ENCODE peak calls at places on chromosomes 2 and 18, in nine cellular contexts. One of them, this sample, is unnamed.

GRCh38 chr2:84958135-84959044 is 12.6 kb upstream of the KCMF1 start:
- DNase-seq in CD8-positive, alpha-beta memory T cell: no peak
- DNase-seq in heart left ventricle: no peak
- DNase-seq in tibial artery: no peak
- DNase-seq in HCT116: peak; percentile 93
- DNase-seq in ovary: no peak
- DNase-seq in neural progenitor cell: peak; percentile 97
- DNase-seq in right cardiac atrium: no peak
- DNase-seq in body of pancreas: peak; percentile 88
- DNase-seq in this sample: no peak

GRCh38 chr2:161422812-161423211 is 6.7 kb downstream of the TBR1 start:
- DNase-seq in CD8-positive, alpha-beta memory T cell: no peak
- DNase-seq in heart left ventricle: no peak
- DNase-seq in tibial artery: no peak
- DNase-seq in HCT116: no peak
- DNase-seq in ovary: no peak
- DNase-seq in neural progenitor cell: no peak
- DNase-seq in right cardiac atrium: no peak
- DNase-seq in body of pancreas: no peak
- DNase-seq in this sample: no peak

GRCh38 chr2:67500541-67500940 is 103.4 kb downstream of the ETAA1 start:
- DNase-seq in CD8-positive, alpha-beta memory T cell: no peak
- DNase-seq in heart left ventricle: no peak
- DNase-seq in tibial artery: no peak
- DNase-seq in HCT116: no peak
- DNase-seq in ovary: no peak
- DNase-seq in neural progenitor cell: no peak
- DNase-seq in right cardiac atrium: no peak
- DNase-seq in body of pancreas: no peak
- DNase-seq in this sample: no peak

GRCh38 chr2:191178806-191179514 is 28.2 kb upstream of the STAT4 start:
- DNase-seq in CD8-positive, alpha-beta memory T cell: no peak
- DNase-seq in heart left ventricle: peak; percentile 63
- DNase-seq in tibial artery: peak; percentile 82
- DNase-seq in HCT116: no peak
- DNase-seq in ovary: no peak
- DNase-seq in neural progenitor cell: no peak
- DNase-seq in right cardiac atrium: peak; percentile 60
- DNase-seq in body of pancreas: peak; percentile 37
- DNase-seq in this sample: no peak

GRCh38 chr2:69138247-69138754 is 125.3 kb downstream of the ANTXR1 start:
- DNase-seq in CD8-positive, alpha-beta memory T cell: no peak
- DNase-seq in heart left ventricle: no peak
- DNase-seq in tibial artery: no peak
- DNase-seq in HCT116: peak; percentile 15
- DNase-seq in ovary: no peak
- DNase-seq in neural progenitor cell: no peak
- DNase-seq in right cardiac atrium: no peak
- DNase-seq in body of pancreas: no peak
- DNase-seq in this sample: no peak

GRCh38 chr2:134144081-134144596 is 109.7 kb upstream of the MGAT5 start:
- DNase-seq in CD8-positive, alpha-beta memory T cell: no peak
- DNase-seq in heart left ventricle: no peak
- DNase-seq in tibial artery: no peak
- DNase-seq in HCT116: no peak
- DNase-seq in ovary: no peak
- DNase-seq in neural progenitor cell: no peak
- DNase-seq in right cardiac atrium: no peak
- DNase-seq in body of pancreas: no peak
- DNase-seq in this sample: no peak

GRCh38 chr2:45282646-45283045 is 273.4 kb upstream of the SIX2 start:
- DNase-seq in CD8-positive, alpha-beta memory T cell: no peak
- DNase-seq in heart left ventricle: no peak
- DNase-seq in tibial artery: no peak
- DNase-seq in HCT116: no peak
- DNase-seq in ovary: no peak
- DNase-seq in neural progenitor cell: no peak
- DNase-seq in right cardiac atrium: no peak
- DNase-seq in body of pancreas: no peak
- DNase-seq in this sample: no peak

GRCh38 chr2:105722726-105723297 is 21.9 kb upstream of the NCK2 start:
- DNase-seq in CD8-positive, alpha-beta memory T cell: no peak
- DNase-seq in heart left ventricle: no peak
- DNase-seq in tibial artery: no peak
- DNase-seq in HCT116: no peak
- DNase-seq in ovary: no peak
- DNase-seq in neural progenitor cell: no peak
- DNase-seq in right cardiac atrium: no peak
- DNase-seq in body of pancreas: no peak
- DNase-seq in this sample: no peak

GRCh38 chr18:13604751-13605150 is 121.6 kb downstream of the FAM210A start:
- DNase-seq in CD8-positive, alpha-beta memory T cell: no peak
- DNase-seq in heart left ventricle: no peak
- DNase-seq in tibial artery: no peak
- DNase-seq in HCT116: no peak
- DNase-seq in ovary: no peak
- DNase-seq in neural progenitor cell: no peak
- DNase-seq in right cardiac atrium: no peak
- DNase-seq in body of pancreas: no peak
- DNase-seq in this sample: no peak

GRCh38 chr2:191296083-191297006 is 51.1 kb downstream of the MYO1B start:
- DNase-seq in CD8-positive, alpha-beta memory T cell: no peak
- DNase-seq in heart left ventricle: no peak
- DNase-seq in tibial artery: no peak
- DNase-seq in HCT116: no peak
- DNase-seq in ovary: no peak
- DNase-seq in neural progenitor cell: no peak
- DNase-seq in right cardiac atrium: no peak
- DNase-seq in body of pancreas: no peak
- DNase-seq in this sample: no peak

GRCh38 chr2:209476367-209477191 is 52.7 kb downstream of the MAP2 start:
- DNase-seq in CD8-positive, alpha-beta memory T cell: no peak
- DNase-seq in heart left ventricle: no peak
- DNase-seq in tibial artery: no peak
- DNase-seq in HCT116: no peak
- DNase-seq in ovary: no peak
- DNase-seq in neural progenitor cell: no peak
- DNase-seq in right cardiac atrium: peak; percentile 22
- DNase-seq in body of pancreas: peak; percentile 80
- DNase-seq in this sample: peak; percentile 45

GRCh38 chr2:64654993-64655666 is 1.4 kb upstream of the SERTAD2 start:
- DNase-seq in CD8-positive, alpha-beta memory T cell: no peak
- DNase-seq in heart left ventricle: no peak
- DNase-seq in tibial artery: no peak
- DNase-seq in HCT116: no peak
- DNase-seq in ovary: no peak
- DNase-seq in neural progenitor cell: no peak
- DNase-seq in right cardiac atrium: no peak
- DNase-seq in body of pancreas: peak; percentile 24
- DNase-seq in this sample: no peak

GRCh38 chr2:194135463-194135862 is 1521.6 kb upstream of the SLC39A10 start:
- DNase-seq in CD8-positive, alpha-beta memory T cell: no peak
- DNase-seq in heart left ventricle: no peak
- DNase-seq in tibial artery: no peak
- DNase-seq in HCT116: no peak
- DNase-seq in ovary: no peak
- DNase-seq in neural progenitor cell: no peak
- DNase-seq in right cardiac atrium: no peak
- DNase-seq in body of pancreas: no peak
- DNase-seq in this sample: no peak

GRCh38 chr2:74576830-74577229 is 22.3 kb downstream of the DOK1 start:
- DNase-seq in CD8-positive, alpha-beta memory T cell: no peak
- DNase-seq in heart left ventricle: peak; percentile 34
- DNase-seq in tibial artery: peak; percentile 72
- DNase-seq in HCT116: no peak
- DNase-seq in ovary: no peak
- DNase-seq in neural progenitor cell: no peak
- DNase-seq in right cardiac atrium: no peak
- DNase-seq in body of pancreas: no peak
- DNase-seq in this sample: no peak

GRCh38 chr18:58541789-58542425 is 87.0 kb downstream of the ALPK2 start:
- DNase-seq in CD8-positive, alpha-beta memory T cell: peak; percentile 48
- DNase-seq in heart left ventricle: no peak
- DNase-seq in tibial artery: no peak
- DNase-seq in HCT116: peak; percentile 88
- DNase-seq in ovary: no peak
- DNase-seq in neural progenitor cell: no peak
- DNase-seq in right cardiac atrium: no peak
- DNase-seq in body of pancreas: no peak
- DNase-seq in this sample: no peak

GRCh38 chr2:32452338-32453064 is 95.7 kb downstream of the BIRC6 start:
- DNase-seq in CD8-positive, alpha-beta memory T cell: no peak
- DNase-seq in heart left ventricle: no peak
- DNase-seq in tibial artery: no peak
- DNase-seq in HCT116: no peak
- DNase-seq in ovary: no peak
- DNase-seq in neural progenitor cell: no peak
- DNase-seq in right cardiac atrium: no peak
- DNase-seq in body of pancreas: no peak
- DNase-seq in this sample: no peak

GRCh38 chr2:169345507-169346120 is 16.7 kb downstream of the LRP2 start:
- DNase-seq in CD8-positive, alpha-beta memory T cell: no peak
- DNase-seq in heart left ventricle: no peak
- DNase-seq in tibial artery: no peak
- DNase-seq in HCT116: no peak
- DNase-seq in ovary: no peak
- DNase-seq in neural progenitor cell: no peak
- DNase-seq in right cardiac atrium: no peak
- DNase-seq in body of pancreas: no peak
- DNase-seq in this sample: no peak

GRCh38 chr2:242030226-242030575 is 160.7 kb downstream of the RTP5 start:
- DNase-seq in CD8-positive, alpha-beta memory T cell: no peak
- DNase-seq in heart left ventricle: no peak
- DNase-seq in tibial artery: no peak
- DNase-seq in HCT116: no peak
- DNase-seq in ovary: no peak
- DNase-seq in neural progenitor cell: no peak
- DNase-seq in right cardiac atrium: no peak
- DNase-seq in body of pancreas: no peak
- DNase-seq in this sample: no peak

GRCh38 chr2:35591886-35592285 is 763.7 kb upstream of the CRIM1 start:
- DNase-seq in CD8-positive, alpha-beta memory T cell: no peak
- DNase-seq in heart left ventricle: no peak
- DNase-seq in tibial artery: no peak
- DNase-seq in HCT116: no peak
- DNase-seq in ovary: no peak
- DNase-seq in neural progenitor cell: no peak
- DNase-seq in right cardiac atrium: no peak
- DNase-seq in body of pancreas: no peak
- DNase-seq in this sample: no peak
- H3K9me3 ChIP-seq in CD8-positive, alpha-beta memory T cell: no peaks in the 10 kb centered on the region
- H3K9me3 ChIP-seq in heart left ventricle: peaks cover 6% of the 10 kb centered on the region
- H3K9me3 ChIP-seq in tibial artery: no peaks in the 10 kb centered on the region
- H3K9me3 ChIP-seq in HCT116: no peaks in the 10 kb centered on the region
- H3K9me3 ChIP-seq in ovary: no peaks in the 10 kb centered on the region
- H3K9me3 ChIP-seq in neural progenitor cell: no peaks in the 10 kb centered on the region
- H3K9me3 ChIP-seq in right cardiac atrium: no peaks in the 10 kb centered on the region
- H3K9me3 ChIP-seq in body of pancreas: no peaks in the 10 kb centered on the region
- H3K9me3 ChIP-seq in this sample: no peaks in the 10 kb centered on the region

GRCh38 chr2:239866778-239867177 is 158.4 kb downstream of the NDUFA10 start:
- DNase-seq in CD8-positive, alpha-beta memory T cell: no peak
- DNase-seq in heart left ventricle: no peak
- DNase-seq in tibial artery: no peak
- DNase-seq in HCT116: no peak
- DNase-seq in ovary: no peak
- DNase-seq in neural progenitor cell: no peak
- DNase-seq in right cardiac atrium: no peak
- DNase-seq in body of pancreas: no peak
- DNase-seq in this sample: no peak
- H3K27ac ChIP-seq in CD8-positive, alpha-beta memory T cell: no peak overlapping the region
- H3K27ac ChIP-seq in heart left ventricle: no peak overlapping the region
- H3K27ac ChIP-seq in tibial artery: no peak overlapping the region
- H3K27ac ChIP-seq in HCT116: no peak overlapping the region
- H3K27ac ChIP-seq in ovary: no peak overlapping the region
- H3K27ac ChIP-seq in neural progenitor cell: no peak overlapping the region
- H3K27ac ChIP-seq in right cardiac atrium: no peak overlapping the region
- H3K27ac ChIP-seq in body of pancreas: no peak overlapping the region
- H3K27ac ChIP-seq in this sample: no peak overlapping the region

DNA sequence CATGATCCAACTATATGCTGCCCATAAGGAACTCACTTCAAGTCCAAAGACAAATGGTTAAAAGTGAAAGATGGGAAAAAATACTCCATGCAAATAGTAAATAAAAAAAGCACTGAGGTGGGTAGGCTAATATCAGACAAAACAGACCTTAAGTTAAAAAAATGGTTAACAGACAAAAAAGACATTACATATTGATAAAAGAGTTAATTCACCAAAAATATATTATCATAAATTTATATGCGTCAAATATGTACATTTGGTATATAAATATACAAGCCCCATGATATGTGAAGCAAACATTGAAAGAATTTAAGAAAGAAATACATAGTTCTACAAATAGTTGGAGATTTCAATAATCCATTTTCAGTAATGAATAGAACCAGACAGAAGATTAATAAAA is 31.0 kb downstream of the ROCK1 start:
- DNase-seq in CD8-positive, alpha-beta memory T cell: no peak
- DNase-seq in heart left ventricle: no peak
- DNase-seq in tibial artery: no peak
- DNase-seq in HCT116: no peak
- DNase-seq in ovary: no peak
- DNase-seq in neural progenitor cell: no peak
- DNase-seq in right cardiac atrium: no peak
- DNase-seq in body of pancreas: no peak
- DNase-seq in this sample: no peak
- H3K9me3 ChIP-seq in CD8-positive, alpha-beta memory T cell: no peaks in the 10 kb centered on the region
- H3K9me3 ChIP-seq in heart left ventricle: peaks cover 19% of the 10 kb centered on the region
- H3K9me3 ChIP-seq in tibial artery: no peaks in the 10 kb centered on the region
- H3K9me3 ChIP-seq in HCT116: no peaks in the 10 kb centered on the region
- H3K9me3 ChIP-seq in ovary: no peaks in the 10 kb centered on the region
- H3K9me3 ChIP-seq in neural progenitor cell: peaks cover 10% of the 10 kb centered on the region
- H3K9me3 ChIP-seq in right cardiac atrium: no peaks in the 10 kb centered on the region
- H3K9me3 ChIP-seq in body of pancreas: no peaks in the 10 kb centered on the region
- H3K9me3 ChIP-seq in this sample: no peaks in the 10 kb centered on the region

GRCh38 chr18:63336366-63337099 is 17.0 kb upstream of the BCL2 start:
- DNase-seq in CD8-positive, alpha-beta memory T cell: no peak
- DNase-seq in heart left ventricle: no peak
- DNase-seq in tibial artery: no peak
- DNase-seq in HCT116: peak; percentile 57
- DNase-seq in ovary: no peak
- DNase-seq in neural progenitor cell: no peak
- DNase-seq in right cardiac atrium: no peak
- DNase-seq in body of pancreas: no peak
- DNase-seq in this sample: no peak
- H3K27ac ChIP-seq in CD8-positive, alpha-beta memory T cell: no peak overlapping the region
- H3K27ac ChIP-seq in heart left ventricle: peak overlapping the region; percentile 31
- H3K27ac ChIP-seq in tibial artery: peak overlapping the region; percentile 49
- H3K27ac ChIP-seq in HCT116: peak overlapping the region; percentile 46
- H3K27ac ChIP-seq in ovary: no peak overlapping the region
- H3K27ac ChIP-seq in neural progenitor cell: no peak overlapping the region
- H3K27ac ChIP-seq in right cardiac atrium: no peak overlapping the region
- H3K27ac ChIP-seq in body of pancreas: peak overlapping the region; percentile 61
- H3K27ac ChIP-seq in this sample: peak overlapping the region; percentile 34